ENCODE peak calls at places on chromosomes 12 and 14, in four cellular contexts. S, M, P and U are unnamed samples.
A peak's percentile ranks its signal among the peaks of the same experiment; 100 is the strongest.

GRCh38 chr14:90301580-90302181 is 30.1 kb downstream of the NRDE2 start:
- DNase-seq in S (peak; percentile 2), M (peak; percentile 18), P (peak; percentile 82), U (no peak)

GRCh38 chr14:21133896-21134295 is 22.0 kb downstream of the OR5AU1 start:
- DNase-seq in S (no peak), M (no peak), P (no peak), U (no peak)

GRCh38 chr12:32995623-32996022 is 99.0 kb upstream of the PKP2 start:
- DNase-seq in S (no peak), M (no peak), P (no peak), U (no peak)

GRCh38 chr14:100586520-100587247 is 533 bp downstream of the BEGAIN start:
- DNase-seq in S (no peak), M (no peak), P (no peak), U (peak; percentile 66)

GRCh38 chr14:49975286-49975685 is 82.4 kb downstream of the ARF6 start:
- DNase-seq in S (no peak), M (no peak), P (peak; percentile 90), U (no peak)

GRCh38 chr14:95408731-95409471 is 89.2 kb upstream of the CLMN start:
- DNase-seq in S (no peak), M (no peak), P (no peak), U (no peak)

GRCh38 chr12:52774629-52775250 is 2.4 kb downstream of the KRT76 start:
- DNase-seq in S (no peak), M (no peak), P (no peak), U (peak; percentile 37)

GRCh38 chr12:52367876-52368275 is 595 bp upstream of the KRT85 start:
- DNase-seq in S (no peak), M (no peak), P (no peak), U (no peak)

GRCh38 chr12:111446044-111446581 is 40.4 kb downstream of the SH2B3 start:
- DNase-seq in S (no peak), M (peak; percentile 2), P (peak; percentile 56), U (no peak)

GRCh38 chr12:124752437-124753229 is 111.0 kb downstream of the SCARB1 start:
- DNase-seq in S (no peak), M (no peak), P (peak; percentile 71), U (no peak)

GRCh38 chr14:37090026-37090425 is 82.4 kb downstream of the SLC25A21 start:
- DNase-seq in S (no peak), M (no peak), P (no peak), U (no peak)

GRCh38 chr12:76588881-76589565 is 29.5 kb upstream of the OSBPL8 start:
- DNase-seq in S (no peak), M (no peak), P (peak; percentile 96), U (no peak)

GRCh38 chr12:67928621-67929369 is 60.5 kb upstream of the IFNG-AS1 start:
- DNase-seq in S (no peak), M (no peak), P (peak; percentile 55), U (no peak)

GRCh38 chr12:2282321-2282720 is 229.5 kb downstream of the CACNA1C start:
- DNase-seq in S (no peak), M (no peak), P (no peak), U (peak; percentile 51)

GRCh38 chr12:44117368-44117767 is 281.5 kb downstream of the TMEM117 start:
- DNase-seq in S (no peak), M (peak; percentile 14), P (peak; percentile 0), U (no peak)

GRCh38 chr12:50690923-50691322 is 73.0 kb upstream of the ATF1 start:
- DNase-seq in S (no peak), M (no peak), P (peak; percentile 22), U (no peak)

DNA sequence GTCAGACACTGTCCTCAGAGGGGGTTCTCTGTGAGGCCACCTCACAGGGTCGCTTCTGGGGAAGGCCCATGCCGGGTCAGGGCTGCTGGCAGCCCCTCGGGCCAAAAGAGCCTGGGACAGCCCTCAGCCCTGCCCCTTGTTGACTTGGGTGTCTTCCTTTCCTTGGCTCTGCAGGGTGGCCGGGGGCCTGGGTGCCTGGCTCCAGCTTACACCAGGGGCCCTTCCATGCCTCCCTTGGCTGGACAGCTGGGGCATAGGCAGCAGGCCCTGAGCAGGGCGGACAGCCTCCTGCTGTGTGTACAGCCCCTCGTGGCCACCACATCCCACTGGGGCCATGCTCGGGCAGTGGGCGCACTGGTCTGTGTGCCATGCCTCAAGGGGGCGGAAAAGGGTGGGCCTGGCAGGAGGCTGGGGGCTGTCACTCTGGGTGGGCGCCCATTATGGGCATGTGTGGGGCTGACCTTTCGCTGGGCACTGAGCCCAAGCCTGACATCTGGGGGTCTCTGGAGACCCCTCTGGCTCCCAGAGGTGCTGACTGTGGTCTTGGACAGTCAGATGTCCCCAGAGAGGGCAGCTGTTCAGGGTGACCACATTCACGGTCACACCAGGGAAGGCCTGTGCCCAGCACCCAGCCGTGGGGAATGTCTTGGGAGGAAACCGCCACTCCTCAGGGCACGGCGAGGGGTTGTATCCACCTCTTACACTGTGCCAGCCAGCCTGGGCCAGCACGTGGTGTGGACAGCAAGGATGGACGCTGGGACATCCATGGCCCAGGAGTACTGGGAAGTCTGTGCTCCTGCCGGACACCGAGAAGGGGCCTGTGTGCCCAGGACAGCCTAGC is 313.3 kb downstream of the TMEM121 start:
- DNase-seq in S (no peak), M (no peak), P (no peak), U (peak; percentile 54)
- H3K4me3 ChIP-seq in S (no peak overlapping the region), M (no peak overlapping the region), P (no peak overlapping the region), U (no peak overlapping the region)

GRCh38 chr12:9868951-9869306 is 225 bp downstream of the CLEC2B start:
- DNase-seq in S (no peak), M (no peak), P (no peak), U (no peak)

GRCh38 chr12:9869307-9870161 is at the start of gene CLEC2B:
- DNase-seq in S (peak; percentile 61), M (peak; percentile 74), P (peak; percentile 80), U (no peak)

GRCh38 chr12:9868271-9868815 is 811 bp downstream of the CLEC2B start:
- DNase-seq in S (peak; percentile 29), M (peak; percentile 13), P (peak; percentile 7), U (no peak)

GRCh38 chr12:9866786-9867379 is 2.3 kb downstream of the CLEC2B start:
- DNase-seq in S (no peak), M (no peak), P (no peak), U (no peak)

DNA sequence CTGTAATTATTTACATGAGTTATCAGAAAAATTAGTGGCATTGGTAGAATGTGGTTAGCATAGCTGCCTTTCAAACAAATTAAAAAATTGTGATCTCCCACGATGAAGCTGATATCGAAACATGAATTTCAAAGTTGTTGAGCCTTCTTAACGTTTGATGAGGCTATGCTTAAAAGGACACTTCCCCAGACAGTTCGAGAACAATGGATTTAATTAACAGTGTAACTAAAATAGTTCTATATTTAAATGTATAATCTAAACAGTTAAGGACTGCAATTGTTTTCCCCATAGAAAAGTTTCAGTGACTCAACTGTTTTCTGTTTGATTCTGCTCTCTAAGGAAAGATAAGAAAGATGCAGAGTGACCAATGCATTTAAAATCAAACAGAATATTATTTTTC is 1.6 kb downstream of the CLEC2B start:
- DNase-seq in S (no peak), M (no peak), P (peak; percentile 5), U (no peak)
- H3K4me3 ChIP-seq in S (peak overlapping the region; percentile 70), M (peak overlapping the region; percentile 85), P (no peak overlapping the region), U (peak overlapping the region; percentile 47)

GRCh38 chr14:103045387-103045869 is 11.9 kb downstream of the CDC42BPB start:
- DNase-seq in S (no peak), M (peak; percentile 38), P (no peak), U (no peak)
- H3K4me3 ChIP-seq in S (no peak overlapping the region), M (peak overlapping the region; percentile 28), P (no peak overlapping the region), U (no peak overlapping the region)

GRCh38 chr14:105063041-105063440 is 2.2 kb downstream of the GPR132 start:
- DNase-seq in S (no peak), M (no peak), P (no peak), U (no peak)
- H3K4me3 ChIP-seq in S (peak overlapping the region; percentile 26), M (peak overlapping the region; percentile 86), P (no peak overlapping the region), U (peak overlapping the region; percentile 42)

DNA sequence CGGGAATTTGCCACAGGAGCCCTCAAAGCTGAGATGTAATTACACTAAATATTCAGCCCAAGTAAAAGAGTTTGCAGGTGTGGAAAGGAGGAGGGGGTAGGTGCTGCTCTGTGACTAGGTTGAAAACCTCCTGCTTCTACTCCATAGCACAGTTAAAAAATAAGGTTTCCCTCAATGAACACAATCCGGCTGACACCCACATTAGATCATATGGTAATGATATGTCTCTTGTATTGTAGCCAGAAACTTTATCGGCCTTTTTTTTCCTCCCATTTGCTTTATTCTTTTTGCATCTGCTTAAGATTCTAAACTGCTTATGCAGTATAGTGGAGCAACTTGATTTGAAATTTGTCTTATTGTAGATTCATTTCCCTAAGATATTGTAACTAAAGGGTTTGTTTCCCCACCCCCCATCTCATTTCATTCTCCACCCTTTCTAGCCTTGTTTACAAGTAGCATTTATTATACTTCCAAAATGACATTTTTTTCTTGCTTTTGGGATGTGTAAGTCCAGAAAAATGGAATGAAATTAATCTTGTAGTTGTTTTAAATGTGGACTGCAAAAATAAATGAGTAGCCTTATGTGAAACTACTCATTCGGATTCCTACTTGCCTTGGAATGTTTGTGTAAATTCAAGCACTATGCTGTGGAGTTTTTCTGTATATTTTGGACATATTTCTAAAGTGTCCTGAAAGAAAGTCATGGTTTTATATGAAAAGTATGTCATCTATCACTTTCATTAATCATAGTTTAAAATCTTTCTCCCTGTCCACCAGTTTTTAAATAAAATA is at the start of gene DCN:
- DNase-seq in S (no peak), M (no peak), P (peak; percentile 71), U (no peak)
- H3K4me3 ChIP-seq in S (no peak within 1 kb of the TSS), M (no peak within 1 kb of the TSS), P (peak within 1 kb of the TSS; percentile 72), U (peak within 1 kb of the TSS; percentile 42)